ENCODE peak calls at places on chromosomes 1 and 21, in six cellular contexts. One of them, this sample, is unnamed. For H3K9me3, the result is how much of the 10 kb centered on the place peaks cover.

GRCh38 chr1:171727778-171728177 is 14.1 kb downstream of the VAMP4 start:
- DNase-seq in fibroblast of lung: no peak
- DNase-seq in breast epithelium: no peak
- DNase-seq in cardiac muscle cell: no peak
- DNase-seq in CD4-positive, alpha-beta T cell: no peak
- DNase-seq in esophagus muscularis mucosa: no peak
- DNase-seq in this sample: no peak

GRCh38 chr1:209513226-209513625 is 70.3 kb upstream of the CAMK1G start:
- DNase-seq in fibroblast of lung: peak
- DNase-seq in breast epithelium: no peak
- DNase-seq in cardiac muscle cell: peak
- DNase-seq in CD4-positive, alpha-beta T cell: no peak
- DNase-seq in esophagus muscularis mucosa: peak
- DNase-seq in this sample: no peak

GRCh38 chr1:91529856-91530255 is 29.2 kb downstream of the CDC7 start:
- DNase-seq in fibroblast of lung: peak
- DNase-seq in breast epithelium: no peak
- DNase-seq in cardiac muscle cell: peak
- DNase-seq in CD4-positive, alpha-beta T cell: no peak
- DNase-seq in esophagus muscularis mucosa: no peak
- DNase-seq in this sample: no peak

GRCh38 chr21:30234643-30235042 is 18.7 kb upstream of the CLDN8 start:
- DNase-seq in fibroblast of lung: no peak
- DNase-seq in breast epithelium: no peak
- DNase-seq in cardiac muscle cell: no peak
- DNase-seq in CD4-positive, alpha-beta T cell: no peak
- DNase-seq in esophagus muscularis mucosa: no peak
- DNase-seq in this sample: no peak

GRCh38 chr1:161844696-161845095 is 78.6 kb downstream of the ATF6 start:
- DNase-seq in fibroblast of lung: no peak
- DNase-seq in breast epithelium: no peak
- DNase-seq in cardiac muscle cell: no peak
- DNase-seq in CD4-positive, alpha-beta T cell: no peak
- DNase-seq in esophagus muscularis mucosa: no peak
- DNase-seq in this sample: no peak

GRCh38 chr1:44327679-44328491 is 27.2 kb downstream of the ERI3 start:
- DNase-seq in fibroblast of lung: peak
- DNase-seq in breast epithelium: peak
- DNase-seq in cardiac muscle cell: no peak
- DNase-seq in CD4-positive, alpha-beta T cell: no peak
- DNase-seq in esophagus muscularis mucosa: peak
- DNase-seq in this sample: no peak

GRCh38 chr1:207487636-207488035 is 8.3 kb upstream of the CR1 start:
- DNase-seq in fibroblast of lung: no peak
- DNase-seq in breast epithelium: no peak
- DNase-seq in cardiac muscle cell: no peak
- DNase-seq in CD4-positive, alpha-beta T cell: no peak
- DNase-seq in esophagus muscularis mucosa: no peak
- DNase-seq in this sample: no peak

GRCh38 chr1:6743189-6744101 is 41.8 kb upstream of the CAMTA1 start:
- DNase-seq in fibroblast of lung: peak
- DNase-seq in breast epithelium: no peak
- DNase-seq in cardiac muscle cell: no peak
- DNase-seq in CD4-positive, alpha-beta T cell: no peak
- DNase-seq in esophagus muscularis mucosa: no peak
- DNase-seq in this sample: peak

GRCh38 chr1:151612506-151613274 is 840 bp downstream of the SNX27 start:
- DNase-seq in fibroblast of lung: peak
- DNase-seq in breast epithelium: no peak
- DNase-seq in cardiac muscle cell: peak
- DNase-seq in CD4-positive, alpha-beta T cell: no peak
- DNase-seq in esophagus muscularis mucosa: no peak
- DNase-seq in this sample: no peak

GRCh38 chr21:44836666-44837471 is 19.0 kb upstream of the SUMO3 start:
- DNase-seq in fibroblast of lung: no peak
- DNase-seq in breast epithelium: peak
- DNase-seq in cardiac muscle cell: peak
- DNase-seq in CD4-positive, alpha-beta T cell: no peak
- DNase-seq in esophagus muscularis mucosa: no peak
- DNase-seq in this sample: no peak

GRCh38 chr1:76864383-76864782 is 2.9 kb upstream of the ST6GALNAC5 start:
- DNase-seq in fibroblast of lung: peak
- DNase-seq in breast epithelium: no peak
- DNase-seq in cardiac muscle cell: no peak
- DNase-seq in CD4-positive, alpha-beta T cell: no peak
- DNase-seq in esophagus muscularis mucosa: no peak
- DNase-seq in this sample: no peak

GRCh38 chr21:35738342-35738961 is 321.9 kb downstream of the SETD4 start:
- DNase-seq in fibroblast of lung: peak
- DNase-seq in breast epithelium: no peak
- DNase-seq in cardiac muscle cell: no peak
- DNase-seq in CD4-positive, alpha-beta T cell: no peak
- DNase-seq in esophagus muscularis mucosa: no peak
- DNase-seq in this sample: no peak

GRCh38 chr1:50930965-50931737 is 28.9 kb downstream of the FAF1 start:
- DNase-seq in fibroblast of lung: peak
- DNase-seq in breast epithelium: no peak
- DNase-seq in cardiac muscle cell: no peak
- DNase-seq in CD4-positive, alpha-beta T cell: no peak
- DNase-seq in esophagus muscularis mucosa: no peak
- DNase-seq in this sample: no peak

GRCh38 chr1:8347635-8348034 is 29.7 kb downstream of the SLC45A1 start:
- DNase-seq in fibroblast of lung: no peak
- DNase-seq in breast epithelium: no peak
- DNase-seq in cardiac muscle cell: no peak
- DNase-seq in CD4-positive, alpha-beta T cell: no peak
- DNase-seq in esophagus muscularis mucosa: no peak
- DNase-seq in this sample: no peak

GRCh38 chr1:8348056-8348776 is 30.3 kb downstream of the SLC45A1 start:
- DNase-seq in fibroblast of lung: no peak
- DNase-seq in breast epithelium: no peak
- DNase-seq in cardiac muscle cell: no peak
- DNase-seq in CD4-positive, alpha-beta T cell: no peak
- DNase-seq in esophagus muscularis mucosa: no peak
- DNase-seq in this sample: no peak

GRCh38 chr1:8343464-8344001 is 25.6 kb downstream of the SLC45A1 start:
- DNase-seq in fibroblast of lung: peak
- DNase-seq in breast epithelium: peak
- DNase-seq in cardiac muscle cell: no peak
- DNase-seq in CD4-positive, alpha-beta T cell: no peak
- DNase-seq in esophagus muscularis mucosa: peak
- DNase-seq in this sample: no peak

GRCh38 chr1:8344893-8345507 is 27.1 kb downstream of the SLC45A1 start:
- DNase-seq in fibroblast of lung: no peak
- DNase-seq in breast epithelium: no peak
- DNase-seq in cardiac muscle cell: no peak
- DNase-seq in CD4-positive, alpha-beta T cell: no peak
- DNase-seq in esophagus muscularis mucosa: no peak
- DNase-seq in this sample: no peak

GRCh38 chr1:8345621-8346415 is 27.9 kb downstream of the SLC45A1 start:
- DNase-seq in fibroblast of lung: no peak
- DNase-seq in breast epithelium: no peak
- DNase-seq in cardiac muscle cell: no peak
- DNase-seq in CD4-positive, alpha-beta T cell: no peak
- DNase-seq in esophagus muscularis mucosa: no peak
- DNase-seq in this sample: no peak
- H3K27ac ChIP-seq in fibroblast of lung: no peak
- H3K27ac ChIP-seq in breast epithelium: no peak
- H3K27ac ChIP-seq in cardiac muscle cell: no peak
- H3K27ac ChIP-seq in CD4-positive, alpha-beta T cell: no peak
- H3K27ac ChIP-seq in esophagus muscularis mucosa: no peak
- H3K27ac ChIP-seq in this sample: no peak

DNA sequence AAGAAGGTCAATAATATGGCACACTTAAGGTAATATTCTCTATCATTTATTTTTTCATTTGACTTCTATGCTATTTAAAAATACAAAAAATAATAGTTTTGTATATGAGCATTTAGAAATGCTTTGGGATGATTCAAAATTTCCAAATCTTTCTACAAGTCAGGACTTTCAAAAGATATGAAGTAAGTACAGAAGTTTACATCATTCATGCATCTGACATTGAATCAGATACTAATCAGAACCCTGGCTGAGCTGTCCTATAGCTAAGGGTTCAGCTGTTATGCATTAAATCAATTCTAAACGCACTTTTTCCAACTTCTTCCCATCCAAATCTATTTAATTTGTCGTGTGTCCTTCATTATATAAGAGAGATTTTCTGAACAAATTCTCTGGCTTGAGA is 779.5 kb downstream of the LTN1 start:
- DNase-seq in fibroblast of lung: no peak
- DNase-seq in breast epithelium: no peak
- DNase-seq in cardiac muscle cell: no peak
- DNase-seq in CD4-positive, alpha-beta T cell: no peak
- DNase-seq in esophagus muscularis mucosa: no peak
- DNase-seq in this sample: no peak
- TF ChIP-seq CTCF in fibroblast of lung: no peak
- TF ChIP-seq CTCF in breast epithelium: no peak
- TF ChIP-seq CTCF in cardiac muscle cell: no peak
- TF ChIP-seq CTCF in CD4-positive, alpha-beta T cell: no peak
- TF ChIP-seq CTCF in esophagus muscularis mucosa: no peak
- TF ChIP-seq CTCF in this sample: no peak

GRCh38 chr1:152770411-152770810 is 4.5 kb upstream of the LCE1F start:
- DNase-seq in fibroblast of lung: no peak
- DNase-seq in breast epithelium: no peak
- DNase-seq in cardiac muscle cell: no peak
- DNase-seq in CD4-positive, alpha-beta T cell: no peak
- DNase-seq in esophagus muscularis mucosa: no peak
- DNase-seq in this sample: no peak
- H3K9me3 ChIP-seq in fibroblast of lung: under half
- H3K9me3 ChIP-seq in breast epithelium: under half
- H3K9me3 ChIP-seq in cardiac muscle cell: under half
- H3K9me3 ChIP-seq in CD4-positive, alpha-beta T cell: under half
- H3K9me3 ChIP-seq in esophagus muscularis mucosa: under half
- H3K9me3 ChIP-seq in this sample: under half

DNA sequence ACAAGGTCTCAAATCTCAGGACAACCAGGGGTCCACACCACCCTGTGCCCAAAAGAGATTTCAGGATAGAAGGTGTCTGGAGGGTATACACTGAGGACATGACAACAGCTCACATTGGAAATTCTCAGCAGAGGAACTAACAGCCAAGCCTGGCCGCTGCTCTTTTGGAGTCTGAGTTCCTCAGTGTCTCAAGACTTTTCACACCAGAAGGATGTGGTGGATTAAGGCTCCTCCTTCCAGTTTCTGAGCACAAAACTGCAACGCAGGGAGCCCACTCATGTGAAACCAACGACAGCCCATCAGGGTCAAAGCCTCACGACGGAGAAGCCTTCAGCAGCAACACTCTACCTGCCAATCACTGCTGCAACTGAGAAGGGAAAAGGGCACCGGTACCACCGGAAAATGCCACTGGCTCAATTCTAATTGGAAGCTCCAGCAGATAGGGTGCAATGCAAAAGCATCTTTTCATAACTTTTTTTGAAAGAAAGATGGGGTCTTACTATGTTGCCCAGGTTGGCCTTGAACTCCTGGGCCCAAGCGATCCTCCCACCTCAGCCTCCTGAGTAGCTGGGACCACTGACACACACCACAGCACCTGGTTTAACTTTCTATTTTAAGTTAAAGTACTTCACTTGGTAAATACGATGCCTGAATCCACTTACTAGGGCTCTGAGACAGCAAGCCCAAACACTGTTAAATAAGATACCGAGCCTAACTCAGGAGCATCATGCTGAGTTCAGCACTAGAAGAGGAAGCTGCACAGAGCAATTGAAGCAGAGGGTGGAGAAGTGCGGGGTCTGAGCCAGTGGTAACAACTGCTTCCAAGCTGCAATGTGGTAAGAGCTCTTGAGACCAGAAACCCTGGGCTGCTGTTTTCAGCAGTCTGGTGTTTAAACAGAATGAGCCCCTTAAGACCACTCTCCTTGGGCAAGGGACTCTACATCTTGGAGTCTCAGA is 7.8 kb downstream of the CAPZB start:
- DNase-seq in fibroblast of lung: no peak
- DNase-seq in breast epithelium: no peak
- DNase-seq in cardiac muscle cell: no peak
- DNase-seq in CD4-positive, alpha-beta T cell: peak
- DNase-seq in esophagus muscularis mucosa: no peak
- DNase-seq in this sample: peak
- H3K27ac ChIP-seq in fibroblast of lung: peak
- H3K27ac ChIP-seq in breast epithelium: peak
- H3K27ac ChIP-seq in cardiac muscle cell: no peak
- H3K27ac ChIP-seq in CD4-positive, alpha-beta T cell: peak
- H3K27ac ChIP-seq in esophagus muscularis mucosa: peak
- H3K27ac ChIP-seq in this sample: peak

This sample was measured in CD8-positive, alpha-beta T cell.